ENCODE peak calls at places on chromosomes 2 and 18, in nine cellular contexts. E, C, K, W, F, Z, O, B and R are unnamed samples.

GRCh38 chr2:153819501-153819900 is 52.2 kb upstream of the GALNT13 start:
- DNase-seq in E (no peak), C (no peak), K (peak; percentile 7), W (no peak), F (no peak), Z (no peak), O (no peak), B (peak; percentile 14), R (no peak)

GRCh38 chr18:22667616-22668422 is 250.1 kb upstream of the CTAGE1 start:
- DNase-seq in E (peak; percentile 99), C (no peak), K (peak; percentile 94), W (peak; percentile 84), F (peak; percentile 92), Z (peak; percentile 85), O (no peak), B (peak; percentile 19), R (peak; percentile 67)

GRCh38 chr2:18526429-18526828 is 34.0 kb downstream of the RDH14 start:
- DNase-seq in E (no peak), C (no peak), K (no peak), W (no peak), F (no peak), Z (no peak), O (no peak), B (no peak), R (peak; percentile 37)

GRCh38 chr2:43609304-43609883 is 13.6 kb upstream of the THADA start:
- DNase-seq in E (peak; percentile 55), C (no peak), K (peak; percentile 29), W (peak; percentile 57), F (peak; percentile 63), Z (peak; percentile 68), O (peak; percentile 56), B (peak; percentile 66), R (peak; percentile 40)

GRCh38 chr2:14524041-14524802 is 108.3 kb upstream of the LRATD1 start:
- DNase-seq in E (no peak), C (no peak), K (peak; percentile 94), W (no peak), F (peak; percentile 90), Z (peak; percentile 54), O (no peak), B (peak; percentile 6), R (peak; percentile 82)

GRCh38 chr2:47569658-47570398 is 166.9 kb downstream of the MSH2 start:
- DNase-seq in E (no peak), C (no peak), K (peak; percentile 20), W (peak; percentile 9), F (peak; percentile 6), Z (peak; percentile 11), O (peak; percentile 53), B (peak; percentile 33), R (no peak)

GRCh38 chr2:219902870-219903269 is 275.4 kb downstream of the SLC4A3 start:
- DNase-seq in E (no peak), C (no peak), K (no peak), W (no peak), F (no peak), Z (no peak), O (no peak), B (no peak), R (no peak)

GRCh38 chr2:42369551-42370229 is 8.7 kb upstream of the COX7A2L start:
- DNase-seq in E (no peak), C (no peak), K (no peak), W (no peak), F (no peak), Z (no peak), O (peak; percentile 50), B (no peak), R (no peak)

GRCh38 chr2:109242222-109242653 is 113.2 kb downstream of the SH3RF3 start:
- DNase-seq in E (no peak), C (no peak), K (no peak), W (no peak), F (no peak), Z (no peak), O (no peak), B (no peak), R (peak; percentile 42)

GRCh38 chr2:104286806-104287205 is 567.1 kb upstream of the POU3F3 start:
- DNase-seq in E (no peak), C (no peak), K (no peak), W (no peak), F (no peak), Z (no peak), O (no peak), B (no peak), R (no peak)

GRCh38 chr2:60998628-60999545 is 18.6 kb upstream of the PEX13 start:
- DNase-seq in E (no peak), C (no peak), K (peak; percentile 37), W (peak; percentile 67), F (peak; percentile 68), Z (peak; percentile 63), O (no peak), B (peak; percentile 67), R (peak; percentile 44)

DNA sequence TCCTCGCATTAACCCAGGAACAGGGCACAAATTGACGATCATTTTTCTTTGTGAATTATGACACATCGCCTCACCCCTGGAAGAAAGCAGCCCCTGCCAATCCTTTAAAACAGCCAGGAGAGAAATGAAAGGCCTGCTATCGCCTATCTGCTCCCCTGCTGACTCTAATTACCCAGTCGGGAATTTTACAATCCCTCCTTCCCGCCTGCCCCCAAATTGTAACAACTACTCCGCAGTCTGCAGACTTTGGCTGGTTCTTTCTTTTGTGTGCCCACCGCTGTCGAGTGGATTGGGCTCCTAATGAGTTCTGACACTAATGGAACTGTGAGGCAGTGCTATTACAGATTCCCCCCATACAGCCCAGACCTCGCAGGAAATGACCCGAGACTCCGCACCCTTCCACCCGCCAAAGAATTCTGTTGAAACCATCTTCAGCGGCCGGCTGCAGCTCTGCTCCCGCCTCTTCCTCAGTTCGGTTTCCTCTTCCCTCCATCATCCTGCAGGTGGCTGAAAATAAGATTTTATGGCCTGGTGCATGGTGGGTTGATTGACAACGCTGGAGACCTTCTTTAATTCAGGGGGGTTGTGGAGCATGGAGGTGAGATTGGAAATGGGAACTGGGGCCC is 281.1 kb upstream of the PARD3B start:
- DNase-seq in E (no peak), C (no peak), K (no peak), W (no peak), F (no peak), Z (no peak), O (no peak), B (no peak), R (no peak)
- H3K4me3 ChIP-seq in E (no peak overlapping the region), C (no peak overlapping the region), K (no peak overlapping the region), W (no peak overlapping the region), F (no peak overlapping the region), Z (no peak overlapping the region), O (no peak overlapping the region), B (no peak overlapping the region), R (no peak overlapping the region)

GRCh38 chr2:10909050-10909995 is 2.4 kb upstream of the KCNF1 start:
- DNase-seq in E (no peak), C (no peak), K (no peak), W (no peak), F (no peak), Z (peak; percentile 23), O (peak; percentile 87), B (peak; percentile 42), R (no peak)

GRCh38 chr2:10909996-10910341 is 1.8 kb upstream of the KCNF1 start:
- DNase-seq in E (no peak), C (no peak), K (no peak), W (no peak), F (no peak), Z (no peak), O (no peak), B (no peak), R (no peak)

GRCh38 chr2:10912076-10912731 is 470 bp downstream of the KCNF1 start:
- DNase-seq in E (no peak), C (peak; percentile 72), K (no peak), W (no peak), F (no peak), Z (no peak), O (no peak), B (no peak), R (no peak)

GRCh38 chr2:10911291-10912075 is at the start of gene KCNF1:
- DNase-seq in E (no peak), C (peak; percentile 72), K (peak; percentile 58), W (peak; percentile 66), F (peak; percentile 56), Z (peak; percentile 73), O (peak; percentile 94), B (peak; percentile 83), R (peak; percentile 47)

GRCh38 chr2:10910625-10911024 is 1.1 kb upstream of the KCNF1 start:
- DNase-seq in E (no peak), C (no peak), K (no peak), W (no peak), F (no peak), Z (no peak), O (no peak), B (no peak), R (no peak)
- H3K4me3 ChIP-seq in E (no peak overlapping the region), C (no peak overlapping the region), K (no peak overlapping the region), W (no peak overlapping the region), F (no peak overlapping the region), Z (no peak overlapping the region), O (no peak overlapping the region), B (no peak overlapping the region), R (no peak overlapping the region)

GRCh38 chr2:113890253-113891235 is 655 bp downstream of the ACTR3 start:
- DNase-seq in E (peak; percentile 60), C (peak; percentile 83), K (peak; percentile 83), W (peak; percentile 84), F (peak; percentile 62), Z (peak; percentile 81), O (peak; percentile 24), B (peak; percentile 69), R (peak; percentile 75)

GRCh38 chr2:113894156-113894743 is 4.4 kb downstream of the ACTR3 start:
- DNase-seq in E (peak; percentile 53), C (no peak), K (peak; percentile 80), W (peak; percentile 93), F (peak; percentile 96), Z (peak; percentile 81), O (peak; percentile 41), B (peak; percentile 78), R (peak; percentile 95)

GRCh38 chr2:113889471-113890252 is at the start of gene ACTR3:
- DNase-seq in E (peak; percentile 97), C (peak; percentile 99), K (peak; percentile 99), W (peak; percentile 99), F (peak; percentile 98), Z (peak; percentile 99), O (peak; percentile 98), B (peak; percentile 98), R (peak; percentile 98)

GRCh38 chr2:113891265-113891959 is 1.5 kb downstream of the ACTR3 start:
- DNase-seq in E (no peak), C (no peak), K (no peak), W (peak; percentile 27), F (no peak), Z (peak; percentile 56), O (no peak), B (no peak), R (no peak)

GRCh38 chr2:113892004-113892740 is 2.3 kb downstream of the ACTR3 start:
- DNase-seq in E (no peak), C (no peak), K (no peak), W (no peak), F (no peak), Z (no peak), O (no peak), B (no peak), R (no peak)
- H3K4me3 ChIP-seq in E (peak overlapping the region; percentile 95), C (no peak overlapping the region), K (peak overlapping the region; percentile 98), W (peak overlapping the region; percentile 79), F (peak overlapping the region; percentile 88), Z (peak overlapping the region; percentile 96), O (no peak overlapping the region), B (peak overlapping the region; percentile 93), R (peak overlapping the region; percentile 91)

DNA sequence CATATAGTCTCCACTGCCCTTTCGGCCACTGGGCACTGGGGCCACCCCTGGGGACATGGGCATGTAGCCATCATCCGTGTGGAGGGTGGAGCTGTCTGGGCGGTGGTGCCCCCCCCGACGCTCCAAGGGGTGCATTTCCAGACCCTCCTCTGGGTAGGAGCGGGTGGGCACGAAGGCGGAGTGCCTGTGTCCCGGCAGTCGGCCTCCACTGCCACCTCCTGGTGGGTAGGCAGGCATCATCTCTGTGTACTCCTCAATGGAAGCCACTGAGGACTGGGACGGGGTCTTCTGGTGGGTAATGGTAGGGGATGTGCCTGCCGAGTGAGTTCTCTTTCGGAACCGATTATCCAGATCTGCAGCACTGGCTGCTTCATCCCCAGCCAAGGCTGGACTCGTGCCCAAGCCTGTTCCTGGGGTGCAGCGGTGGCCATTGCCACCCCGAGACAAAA is 2.8 kb downstream of the IRS1 start:
- DNase-seq in E (no peak), C (no peak), K (no peak), W (peak; percentile 44), F (peak; percentile 69), Z (no peak), O (no peak), B (no peak), R (peak; percentile 68)
- H3K4me3 ChIP-seq in E (peak overlapping the region; percentile 27), C (no peak overlapping the region), K (peak overlapping the region; percentile 92), W (peak overlapping the region; percentile 78), F (peak overlapping the region; percentile 76), Z (peak overlapping the region; percentile 86), O (no peak overlapping the region), B (no peak overlapping the region), R (peak overlapping the region; percentile 86)